ENCODE peak calls at places on chromosomes 13 and 19, in seven cellular contexts. H is activated CD4-positive, alpha-beta memory T cell treated with anti-CD3 and anti-CD28 coated beads, Interleukin-2, amount 10 ng/mL, durations not matched to agents 7 days and 5 days; J is NCI-H345; L is caudate nucleus; Q is NCI-H1694; B is CD8-positive, alpha-beta T cell; V is T47D. N is an unnamed sample.

GRCh38 chr13:50094615-50095293 is 79.5 kb downstream of the KCNRG start:
- DNase-seq in H (no peak), J (no peak), L (no peak), Q (no peak), B (no peak), V (no peak), N (peak)

GRCh38 chr13:29679357-29680050 is 84.0 kb upstream of the SLC7A1 start:
- DNase-seq in H (no peak), J (no peak), L (no peak), Q (no peak), B (no peak), V (no peak), N (no peak)

GRCh38 chr13:40776681-40777165 is 5.7 kb upstream of the MRPS31 start:
- DNase-seq in H (peak), J (no peak), L (no peak), Q (no peak), B (peak), V (no peak), N (peak)

GRCh38 chr19:803686-804418 is 6.6 kb downstream of the PTBP1 start:
- DNase-seq in H (no peak), J (no peak), L (no peak), Q (no peak), B (no peak), V (no peak), N (no peak)

GRCh38 chr13:80923907-80924306 is 583.0 kb upstream of the SPRY2 start:
- DNase-seq in H (no peak), J (no peak), L (no peak), Q (no peak), B (no peak), V (peak), N (no peak)

GRCh38 chr13:33710924-33711323 is 107.0 kb upstream of the RFC3 start:
- DNase-seq in H (no peak), J (no peak), L (no peak), Q (no peak), B (no peak), V (no peak), N (no peak)

GRCh38 chr13:111292710-111293485 is 27.5 kb upstream of the TEX29 start:
- DNase-seq in H (no peak), J (no peak), L (no peak), Q (no peak), B (no peak), V (no peak), N (no peak)

GRCh38 chr19:47582320-47582909 is 9.5 kb upstream of the ZNF541 start:
- DNase-seq in H (no peak), J (no peak), L (no peak), Q (no peak), B (no peak), V (no peak), N (peak)

GRCh38 chr19:58274771-58275199 is 4.0 kb upstream of the ZNF8 start:
- DNase-seq in H (no peak), J (no peak), L (no peak), Q (no peak), B (no peak), V (no peak), N (peak)

GRCh38 chr13:105925496-105925895 is 610.0 kb downstream of the EFNB2 start:
- DNase-seq in H (no peak), J (no peak), L (no peak), Q (no peak), B (no peak), V (no peak), N (peak)

GRCh38 chr13:28729541-28729940 is 10.8 kb upstream of the SLC46A3 start:
- DNase-seq in H (no peak), J (no peak), L (no peak), Q (no peak), B (no peak), V (no peak), N (no peak)

GRCh38 chr19:39970424-39970673 is 616 bp upstream of the PSMC4 start:
- DNase-seq in H (no peak), J (no peak), L (no peak), Q (peak), B (no peak), V (no peak), N (no peak)

GRCh38 chr13:44373247-44373600 is 400 bp upstream of the SERP2 start:
- DNase-seq in H (no peak), J (no peak), L (no peak), Q (no peak), B (no peak), V (no peak), N (no peak)

GRCh38 chr13:93338906-93339305 is 112.3 kb downstream of the GPC6 start:
- DNase-seq in H (no peak), J (no peak), L (no peak), Q (no peak), B (no peak), V (no peak), N (peak)

GRCh38 chr13:54980651-54981050 is 1952.0 kb downstream of the OLFM4 start:
- DNase-seq in H (no peak), J (no peak), L (no peak), Q (no peak), B (no peak), V (no peak), N (no peak)

GRCh38 chr19:18629166-18630088 is 7.4 kb upstream of the KLHL26 start:
- DNase-seq in H (no peak), J (no peak), L (no peak), Q (no peak), B (no peak), V (no peak), N (no peak)

GRCh38 chr19:10946964-10947657 is 13.7 kb upstream of the SMARCA4 start:
- DNase-seq in H (no peak), J (no peak), L (no peak), Q (no peak), B (no peak), V (no peak), N (peak)

GRCh38 chr13:24135674-24136300 is 24.7 kb upstream of the SPATA13 start:
- DNase-seq in H (no peak), J (no peak), L (no peak), Q (no peak), B (no peak), V (no peak), N (peak)

GRCh38 chr19:35223856-35224505 is 4.6 kb downstream of the FAM187B start:
- DNase-seq in H (peak), J (no peak), L (no peak), Q (no peak), B (no peak), V (no peak), N (no peak)

GRCh38 chr19:49502866-49503581 is 6.8 kb downstream of the RPS11 start:
- DNase-seq in H (peak), J (peak), L (no peak), Q (peak), B (no peak), V (peak), N (peak)

GRCh38 chr19:49591731-49592485 is 926 bp downstream of the PRR12 start:
- DNase-seq in H (peak), J (peak), L (peak), Q (peak), B (no peak), V (peak), N (peak)

GRCh38 chr13:32246468-32246867 is 68.7 kb downstream of the ZAR1L start:
- DNase-seq in H (peak), J (peak), L (no peak), Q (no peak), B (no peak), V (peak), N (peak)

GRCh38 chr19:16541526-16542044 is 652 bp downstream of the CHERP start:
- DNase-seq in H (peak), J (no peak), L (no peak), Q (no peak), B (no peak), V (peak), N (peak)

GRCh38 chr13:37074703-37075102 is 15.2 kb upstream of the SUPT20H start:
- DNase-seq in H (no peak), J (peak), L (no peak), Q (peak), B (no peak), V (peak), N (peak)

GRCh38 chr19:39515551-39516191 is 732 bp downstream of the SELENOV start:
- DNase-seq in H (no peak), J (no peak), L (no peak), Q (no peak), B (no peak), V (no peak), N (no peak)

GRCh38 chr19:41997121-41997850 is 3.3 kb upstream of the ATP1A3 start:
- DNase-seq in H (peak), J (no peak), L (no peak), Q (peak), B (peak), V (peak), N (peak)

GRCh38 chr19:16327131-16327450 is 2.5 kb downstream of the KLF2 start:
- DNase-seq in H (no peak), J (no peak), L (no peak), Q (no peak), B (no peak), V (no peak), N (no peak)

GRCh38 chr19:13669780-13670355 is 94.5 kb upstream of the MRI1 start:
- DNase-seq in H (no peak), J (no peak), L (no peak), Q (no peak), B (no peak), V (no peak), N (no peak)

N was measured in IMR-90.